ENCODE peak calls at places on chromosome 17, in eight cellular contexts. X, K, H, D, O, G, U and Z are unnamed samples.
A peak's percentile ranks its signal among the peaks of the same experiment; 100 is the strongest.

GRCh38 chr17:10295728-10296343 is 77.0 kb downstream of the MYH13 start:
- DNase-seq in X (peak; percentile 82), K (peak; percentile 48), H (peak; percentile 15), D (no peak), O (no peak), G (no peak), U (peak; percentile 59), Z (peak; percentile 25)

GRCh38 chr17:55157165-55157564 is 107.6 kb upstream of the HLF start:
- DNase-seq in X (peak; percentile 44), K (no peak), H (no peak), D (no peak), O (no peak), G (no peak), U (peak; percentile 55), Z (no peak)

GRCh38 chr17:70098030-70098429 is 23.0 kb downstream of the KCNJ16 start:
- DNase-seq in X (no peak), K (no peak), H (no peak), D (no peak), O (no peak), G (no peak), U (no peak), Z (no peak)

GRCh38 chr17:30188211-30188939 is 47.1 kb downstream of the SLC6A4 start:
- DNase-seq in X (no peak), K (no peak), H (no peak), D (no peak), O (no peak), G (no peak), U (no peak), Z (no peak)

GRCh38 chr17:40303009-40303657 is 5.8 kb upstream of the RARA start:
- DNase-seq in X (peak; percentile 84), K (no peak), H (no peak), D (peak; percentile 39), O (peak; percentile 27), G (peak; percentile 64), U (peak; percentile 81), Z (peak; percentile 44)

GRCh38 chr17:30240177-30240576 is 4.7 kb upstream of the SLC6A4 start:
- DNase-seq in X (no peak), K (no peak), H (no peak), D (no peak), O (no peak), G (no peak), U (peak; percentile 14), Z (no peak)

GRCh38 chr17:57570740-57571344 is 174.3 kb downstream of the CCDC182 start:
- DNase-seq in X (no peak), K (no peak), H (no peak), D (no peak), O (no peak), G (no peak), U (no peak), Z (no peak)

GRCh38 chr17:7842380-7842949 is 8.4 kb downstream of the KDM6B start:
- DNase-seq in X (peak; percentile 88), K (peak; percentile 91), H (no peak), D (peak; percentile 98), O (peak; percentile 79), G (no peak), U (peak; percentile 88), Z (peak; percentile 74)

GRCh38 chr17:78013683-78014467 is 55.4 kb downstream of the TNRC6C start:
- DNase-seq in X (peak; percentile 91), K (peak; percentile 35), H (peak; percentile 37), D (peak; percentile 33), O (no peak), G (peak; percentile 45), U (peak; percentile 85), Z (peak; percentile 69)